ENCODE peak calls at places on chromosomes 16 and 17, in nine cellular contexts. Q is spleen, N is ovary, M is uterus, S is K562, F is Peyer's patch, Z is A549, W is breast epithelium, T is IMR-90. B is an unnamed sample.

GRCh38 chr16:66388350-66389139 is 22.1 kb downstream of the CDH5 start:
- DNase-seq in T (no peak), W (no peak), Q (peak; percentile 18), S (no peak), F (no peak), M (no peak), N (no peak), Z (no peak), B (no peak)

GRCh38 chr16:71846443-71846842 is 667 bp downstream of the ATXN1L start:
- DNase-seq in S (no peak), N (peak; percentile 35), Q (no peak), F (no peak), W (no peak), M (no peak), Z (no peak), T (no peak), B (no peak)

GRCh38 chr16:68643847-68644246 is 1.3 kb upstream of the CDH3 start:
- DNase-seq in F (no peak), W (no peak), N (peak; percentile 63), Z (no peak), Q (no peak), S (no peak), T (no peak), M (no peak), B (no peak)

GRCh38 chr17:40554646-40555295 is 10.5 kb downstream of the CCR7 start:
- DNase-seq in S (peak; percentile 43), N (peak; percentile 50), M (peak; percentile 29), Z (no peak), T (no peak), Q (peak; percentile 74), F (peak; percentile 45), W (peak; percentile 17), B (no peak)

GRCh38 chr17:35630530-35631148 is 43.5 kb downstream of the AP2B1 start:
- DNase-seq in S (no peak), Q (no peak), W (no peak), F (no peak), T (peak; percentile 80), N (no peak), M (no peak), Z (no peak), B (no peak)

GRCh38 chr17:49989518-49989880 is 5.5 kb downstream of the DLX3 start:
- DNase-seq in W (no peak), M (no peak), Q (no peak), N (no peak), F (no peak), Z (no peak), S (no peak), T (no peak), B (no peak)

GRCh38 chr16:4029816-4030215 is 86.4 kb downstream of the ADCY9 start:
- DNase-seq in Z (no peak), F (no peak), Q (no peak), W (no peak), T (no peak), M (no peak), S (no peak), N (no peak), B (no peak)

GRCh38 chr17:80050706-80051105 is 14.3 kb downstream of the CCDC40 start:
- DNase-seq in S (no peak), T (no peak), M (no peak), Q (no peak), N (peak; percentile 8), W (no peak), Z (no peak), F (no peak), B (no peak)

GRCh38 chr17:1720856-1721386 is 3.6 kb upstream of the WDR81 start:
- DNase-seq in Q (peak; percentile 86), F (peak; percentile 73), Z (peak; percentile 56), W (no peak), M (peak; percentile 73), N (peak; percentile 74), S (no peak), T (peak; percentile 56), B (no peak)

GRCh38 chr16:79994413-79994812 is 393.9 kb upstream of the MAF start:
- DNase-seq in S (no peak), Q (no peak), T (no peak), M (no peak), F (no peak), W (no peak), Z (no peak), N (no peak), B (no peak)

GRCh38 chr17:32771396-32771795 is 105.5 kb downstream of the MYO1D start:
- DNase-seq in Z (peak; percentile 14), M (no peak), S (no peak), T (no peak), F (no peak), Q (no peak), N (no peak), W (no peak), B (no peak)

GRCh38 chr17:29698837-29699236 is 76.1 kb upstream of the CORO6 start:
- DNase-seq in N (no peak), F (no peak), W (no peak), T (no peak), Q (no peak), Z (no peak), S (no peak), M (no peak), B (no peak)

GRCh38 chr17:29697371-29697770 is 74.7 kb upstream of the CORO6 start:
- DNase-seq in W (no peak), Z (no peak), F (no peak), N (no peak), M (no peak), T (no peak), Q (no peak), S (no peak), B (no peak)

GRCh38 chr17:29698019-29698777 is 75.5 kb upstream of the CORO6 start:
- DNase-seq in N (no peak), S (no peak), T (no peak), Z (no peak), Q (no peak), F (no peak), M (no peak), W (no peak), B (no peak)

GRCh38 chr17:29694923-29695563 is 72.3 kb upstream of the CORO6 start:
- DNase-seq in Q (no peak), M (no peak), S (no peak), W (no peak), N (no peak), F (no peak), T (no peak), Z (no peak), B (no peak)

DNA sequence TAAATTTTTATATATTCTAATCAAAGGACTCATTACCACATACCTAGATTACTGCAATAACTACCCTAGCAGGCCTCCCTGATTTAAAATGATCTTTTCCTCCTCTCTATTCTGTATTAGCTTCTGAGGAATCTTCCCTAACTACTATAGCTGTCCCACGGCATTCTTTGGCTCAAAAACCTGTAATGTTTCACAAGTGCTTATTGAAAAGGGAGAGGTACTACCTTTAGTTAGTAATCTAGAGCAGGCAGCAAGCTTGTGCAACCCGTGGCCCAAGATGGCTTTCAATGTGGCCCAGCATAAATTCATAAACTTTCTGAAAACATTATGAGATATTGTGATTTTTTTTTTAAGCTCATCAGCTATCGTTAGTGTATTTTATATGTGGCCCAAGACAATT is 71.0 kb upstream of the CORO6 start:
- DNase-seq in T (no peak), N (no peak), Q (no peak), W (no peak), S (no peak), M (no peak), Z (no peak), F (no peak), B (no peak)
- H3K4me1 ChIP-seq in T (peaks cover 7% of the 10 kb centered on the region), N (no peaks in the 10 kb centered on the region), Q (peaks cover 12% of the 10 kb centered on the region), W (no peaks in the 10 kb centered on the region), S (peaks cover 5% of the 10 kb centered on the region), M (no peaks in the 10 kb centered on the region), Z (peaks cover 9% of the 10 kb centered on the region), F (no peaks in the 10 kb centered on the region), B (peaks cover 24% of the 10 kb centered on the region)

GRCh38 chr17:42779942-42780815 is at the start of gene WNK4:
- DNase-seq in M (no peak), F (peak; percentile 72), T (no peak), N (peak; percentile 59), W (no peak), Z (no peak), Q (peak; percentile 65), S (peak; percentile 93), B (no peak)
- TF ChIP-seq POLR2A in M (no peak), F (no peak), T (no peak), N (no peak), W (no peak), Z (no peak), Q (no peak), S (peak; percentile 81), B (no peak)

DNA sequence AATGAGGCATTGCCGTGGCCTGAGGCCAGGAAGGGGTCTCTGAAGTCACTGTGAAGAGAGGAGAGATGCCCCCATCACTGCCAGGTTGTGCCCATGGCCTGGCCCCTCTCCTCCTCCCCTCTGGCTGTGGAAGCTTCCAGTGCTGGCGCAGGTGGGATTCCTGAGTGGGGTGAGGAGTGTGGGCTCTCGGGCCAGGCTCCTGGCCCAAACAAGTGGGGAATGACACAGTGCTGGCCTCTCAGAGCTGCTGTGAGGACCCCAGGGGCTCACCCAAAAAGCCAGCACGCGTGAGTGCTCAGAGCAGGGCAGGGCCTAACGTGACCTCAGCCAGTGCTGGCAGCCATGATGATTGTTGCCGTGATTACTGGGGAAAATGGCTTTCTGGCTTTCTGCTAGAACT is 53.5 kb upstream of the MTSS2 start:
- DNase-seq in S (no peak), Z (no peak), W (no peak), T (no peak), N (no peak), F (no peak), M (no peak), Q (no peak), B (no peak)
- H3K4me1 ChIP-seq in S (peaks cover 26% of the 10 kb centered on the region), Z (peaks cover 17% of the 10 kb centered on the region), W (peaks cover 24% of the 10 kb centered on the region), T (peaks cover 58% of the 10 kb centered on the region), N (peaks cover 4% of the 10 kb centered on the region), F (peaks cover 10% of the 10 kb centered on the region), M (peaks cover 7% of the 10 kb centered on the region), Q (peaks cover 51% of the 10 kb centered on the region), B (no peaks in the 10 kb centered on the region)

GRCh38 chr17:48814504-48814903 is 2.5 kb downstream of the TTLL6 start:
- DNase-seq in N (peak; percentile 35), F (no peak), T (peak; percentile 37), Q (no peak), M (no peak), W (no peak), S (peak; percentile 75), Z (peak; percentile 97), B (no peak)

GRCh38 chr17:48816774-48817590 is at the start of gene TTLL6:
- DNase-seq in W (peak; percentile 79), Q (peak; percentile 86), Z (peak; percentile 97), T (peak; percentile 56), S (peak; percentile 96), M (peak; percentile 80), F (peak; percentile 89), N (peak; percentile 80), B (peak; percentile 64)

GRCh38 chr17:48809182-48809581 is 7.8 kb downstream of the TTLL6 start:
- DNase-seq in Q (no peak), S (no peak), M (no peak), Z (no peak), F (peak; percentile 56), N (no peak), W (no peak), T (no peak), B (no peak)

GRCh38 chr17:48816438-48816773 is 623 bp downstream of the TTLL6 start:
- DNase-seq in Z (no peak), M (no peak), Q (no peak), W (no peak), F (no peak), S (no peak), T (no peak), N (no peak), B (no peak)

DNA sequence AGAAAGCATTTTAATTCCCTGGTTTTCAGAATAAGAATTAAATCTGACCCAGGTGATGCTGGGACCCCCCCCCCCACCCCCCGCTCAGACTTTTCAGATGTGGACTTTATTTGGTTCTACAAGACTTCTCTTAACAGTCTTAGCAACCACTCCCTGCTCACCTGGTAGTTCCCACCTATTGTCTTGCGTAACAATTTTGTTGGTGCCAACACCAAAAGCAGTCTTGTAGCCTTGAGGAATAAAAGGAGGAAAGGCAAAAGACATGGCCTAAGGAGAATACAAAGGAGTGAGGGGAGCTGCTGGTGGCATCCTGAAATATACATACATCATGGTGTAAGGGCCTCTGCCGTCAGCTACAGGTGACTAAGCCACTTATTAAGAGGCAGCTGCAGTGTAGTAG is 5.0 kb downstream of the TTLL6 start:
- DNase-seq in W (no peak), S (no peak), M (no peak), T (no peak), N (no peak), Z (no peak), F (no peak), Q (no peak), B (no peak)
- TF ChIP-seq POLR2A in W (no peak), S (no peak), M (no peak), T (no peak), N (no peak), Z (no peak), F (no peak), Q (no peak), B (no peak)